ENCODE peak calls at places on chromosomes 13 and 19, in six cellular contexts. X is activated CD8-positive, alpha-beta memory T cell treated with anti-CD3 and anti-CD28 coated beads for 48 hours; Y is GM04503; U is pancreas; V is Kasumi-1; L is NCI-H1930. S is an unnamed sample.

GRCh38 chr13:53637971-53638547 is 609.4 kb downstream of the OLFM4 start:
- DNase-seq in X (no peak), Y (no peak), U (no peak), V (no peak), L (no peak), S (no peak)

GRCh38 chr19:14507704-14508246 is 10.4 kb downstream of the DNAJB1 start:
- DNase-seq in X (no peak), Y (peak), U (no peak), V (no peak), L (no peak), S (peak)

GRCh38 chr19:17026706-17027427 is at the start of gene CPAMD8:
- DNase-seq in X (no peak), Y (no peak), U (no peak), V (no peak), L (no peak), S (no peak)

GRCh38 chr13:111039735-111040134 is 75.4 kb upstream of the ARHGEF7 start:
- DNase-seq in X (no peak), Y (no peak), U (no peak), V (no peak), L (no peak), S (no peak)

GRCh38 chr19:6963937-6964336 is 57.3 kb downstream of the MBD3L2B start:
- DNase-seq in X (no peak), Y (no peak), U (no peak), V (peak), L (no peak), S (no peak)

GRCh38 chr13:106156468-106156867 is 379.0 kb downstream of the EFNB2 start:
- DNase-seq in X (no peak), Y (peak), U (no peak), V (no peak), L (no peak), S (peak)

GRCh38 chr13:99322297-99323103 is 15.3 kb upstream of the GPR183 start:
- DNase-seq in X (no peak), Y (peak), U (no peak), V (peak), L (no peak), S (peak)

GRCh38 chr13:103168901-103169508 is 102.8 kb upstream of the SLC10A2 start:
- DNase-seq in X (no peak), Y (no peak), U (no peak), V (no peak), L (no peak), S (no peak)

GRCh38 chr19:33273065-33273736 is 29.1 kb downstream of the CEBPA start:
- DNase-seq in X (no peak), Y (no peak), U (no peak), V (no peak), L (no peak), S (no peak)